ENCODE peak calls at places on chromosomes 6 and 20, in nine cellular contexts. P is stromal cell of bone marrow; V is astrocyte; L is activated B cell treated with CpG ODN at 0.5 μM for 24 hours; C is breast epithelium; U is uterus; B is activated gamma-delta T cell treated with Interleukin-2 at 50 U/mL for 16 hours; Y is naive thymus-derived CD8-positive, alpha-beta T cell; K is NCI-H1092 treated with DMSO at 0.1 percent for 48 hours. H is an unnamed sample.

GRCh38 chr6:3383525-3383924 is 73.3 kb downstream of the SLC22A23 start:
- DNase-seq in P (no peak), V (peak), L (no peak), C (no peak), U (no peak), B (no peak), Y (no peak), K (no peak), H (no peak)

GRCh38 chr20:57894096-57894495 is 184.3 kb upstream of the PMEPA1 start:
- DNase-seq in P (no peak), V (no peak), L (no peak), C (peak), U (no peak), B (no peak), Y (no peak), K (no peak), H (no peak)

GRCh38 chr20:32474967-32475819 is 109.9 kb downstream of the NOL4L start:
- DNase-seq in P (peak), V (peak), L (no peak), C (peak), U (peak), B (no peak), Y (no peak), K (no peak), H (no peak)

GRCh38 chr6:20538131-20538662 is 3.9 kb downstream of the CDKAL1 start:
- DNase-seq in P (no peak), V (no peak), L (no peak), C (no peak), U (no peak), B (no peak), Y (no peak), K (no peak), H (no peak)

GRCh38 chr6:20875369-20875963 is 341.2 kb downstream of the CDKAL1 start:
- DNase-seq in P (no peak), V (peak), L (no peak), C (no peak), U (no peak), B (no peak), Y (no peak), K (peak), H (no peak)

GRCh38 chr6:47769951-47770350 is 11.9 kb upstream of the OPN5 start:
- DNase-seq in P (no peak), V (no peak), L (no peak), C (no peak), U (no peak), B (no peak), Y (no peak), K (no peak), H (no peak)

GRCh38 chr20:48771542-48771941 is 56.3 kb downstream of the PREX1 start:
- DNase-seq in P (peak), V (peak), L (no peak), C (no peak), U (no peak), B (no peak), Y (no peak), K (no peak), H (no peak)

GRCh38 chr6:77019081-77019480 is 444.2 kb downstream of the HTR1B start:
- DNase-seq in P (no peak), V (no peak), L (no peak), C (no peak), U (no peak), B (no peak), Y (no peak), K (no peak), H (no peak)

GRCh38 chr6:147806697-147807096 is 298.2 kb downstream of the SAMD5 start:
- DNase-seq in P (no peak), V (no peak), L (no peak), C (no peak), U (no peak), B (no peak), Y (no peak), K (no peak), H (no peak)

GRCh38 chr20:58711266-58712051 is 18.9 kb downstream of the NPEPL1 start:
- DNase-seq in P (no peak), V (no peak), L (no peak), C (no peak), U (peak), B (no peak), Y (no peak), K (no peak), H (no peak)

GRCh38 chr6:30670760-30671527 is 1.9 kb downstream of the DHX16 start:
- DNase-seq in P (no peak), V (no peak), L (no peak), C (no peak), U (no peak), B (no peak), Y (no peak), K (no peak), H (no peak)

GRCh38 chr6:84665392-84665791 is 99.0 kb downstream of the TBX18 start:
- DNase-seq in P (no peak), V (no peak), L (no peak), C (no peak), U (no peak), B (no peak), Y (no peak), K (no peak), H (no peak)

GRCh38 chr6:169158182-169158573 is 95.5 kb downstream of the THBS2 start:
- DNase-seq in P (peak), V (peak), L (no peak), C (no peak), U (peak), B (no peak), Y (no peak), K (peak), H (no peak)

H was measured in iPS DF 6.9.